ENCODE peak calls at places on chromosomes 7 and 10, in five cellular contexts. One of them, this sample, is unnamed.

GRCh38 chr7:92748509-92748908 is 87.9 kb downstream of the CDK6 start:
- DNase-seq in right atrium auricular region: no peak
- DNase-seq in effector memory CD4-positive, alpha-beta T cell: no peak
- DNase-seq in PC-9: no peak
- DNase-seq in prostate gland: no peak
- DNase-seq in this sample: no peak

GRCh38 chr7:77427996-77428603 is 12.0 kb upstream of the GSAP start:
- DNase-seq in effector memory CD4-positive, alpha-beta T cell: no peak
- DNase-seq in PC-9: peak; percentile 76
- DNase-seq in right atrium auricular region: no peak
- DNase-seq in prostate gland: no peak
- DNase-seq in this sample: no peak

GRCh38 chr10:52652431-52653220 is 120.0 kb downstream of the MBL2 start:
- DNase-seq in right atrium auricular region: no peak
- DNase-seq in effector memory CD4-positive, alpha-beta T cell: no peak
- DNase-seq in prostate gland: no peak
- DNase-seq in PC-9: no peak
- DNase-seq in this sample: no peak

GRCh38 chr10:102835007-102835482 is 2.2 kb downstream of the CYP17A1 start:
- DNase-seq in effector memory CD4-positive, alpha-beta T cell: peak; percentile 44
- DNase-seq in PC-9: peak; percentile 38
- DNase-seq in prostate gland: peak; percentile 75
- DNase-seq in right atrium auricular region: peak; percentile 82
- DNase-seq in this sample: peak; percentile 82

GRCh38 chr7:132203021-132203420 is 373.2 kb downstream of the PLXNA4 start:
- DNase-seq in PC-9: peak; percentile 29
- DNase-seq in effector memory CD4-positive, alpha-beta T cell: no peak
- DNase-seq in right atrium auricular region: no peak
- DNase-seq in prostate gland: no peak
- DNase-seq in this sample: no peak

GRCh38 chr7:2824678-2825461 is 19.2 kb downstream of the GNA12 start:
- DNase-seq in prostate gland: no peak
- DNase-seq in effector memory CD4-positive, alpha-beta T cell: no peak
- DNase-seq in right atrium auricular region: no peak
- DNase-seq in PC-9: no peak
- DNase-seq in this sample: no peak

GRCh38 chr10:3534433-3534832 is 250.6 kb downstream of the KLF6 start:
- DNase-seq in prostate gland: no peak
- DNase-seq in effector memory CD4-positive, alpha-beta T cell: no peak
- DNase-seq in right atrium auricular region: no peak
- DNase-seq in PC-9: no peak
- DNase-seq in this sample: no peak

GRCh38 chr10:69089638-69090599 is 2.0 kb downstream of the SRGN start:
- DNase-seq in PC-9: no peak
- DNase-seq in right atrium auricular region: no peak
- DNase-seq in effector memory CD4-positive, alpha-beta T cell: peak; percentile 83
- DNase-seq in prostate gland: no peak
- DNase-seq in this sample: peak; percentile 51

GRCh38 chr10:118036281-118036875 is 10.4 kb downstream of the RAB11FIP2 start:
- DNase-seq in prostate gland: no peak
- DNase-seq in effector memory CD4-positive, alpha-beta T cell: no peak
- DNase-seq in right atrium auricular region: no peak
- DNase-seq in PC-9: no peak
- DNase-seq in this sample: no peak

GRCh38 chr7:50661345-50662058 is 96.3 kb upstream of the DDC start:
- DNase-seq in right atrium auricular region: no peak
- DNase-seq in effector memory CD4-positive, alpha-beta T cell: no peak
- DNase-seq in PC-9: no peak
- DNase-seq in prostate gland: no peak
- DNase-seq in this sample: no peak

GRCh38 chr10:75239391-75239790 is 3.6 kb upstream of the COMTD1 start:
- DNase-seq in right atrium auricular region: no peak
- DNase-seq in prostate gland: no peak
- DNase-seq in PC-9: no peak
- DNase-seq in effector memory CD4-positive, alpha-beta T cell: no peak
- DNase-seq in this sample: no peak

GRCh38 chr7:130473289-130473688 is 18.6 kb upstream of the MEST start:
- DNase-seq in right atrium auricular region: no peak
- DNase-seq in PC-9: no peak
- DNase-seq in prostate gland: no peak
- DNase-seq in effector memory CD4-positive, alpha-beta T cell: no peak
- DNase-seq in this sample: no peak

GRCh38 chr10:102815790-102816549 is 21.2 kb downstream of the CYP17A1 start:
- DNase-seq in prostate gland: no peak
- DNase-seq in PC-9: no peak
- DNase-seq in effector memory CD4-positive, alpha-beta T cell: no peak
- DNase-seq in right atrium auricular region: peak; percentile 92
- DNase-seq in this sample: no peak

GRCh38 chr7:33904680-33905388 is 505 bp upstream of the BMPER start:
- DNase-seq in right atrium auricular region: no peak
- DNase-seq in PC-9: no peak
- DNase-seq in effector memory CD4-positive, alpha-beta T cell: no peak
- DNase-seq in prostate gland: no peak
- DNase-seq in this sample: peak; percentile 40

GRCh38 chr10:14478639-14479038 is 147.9 kb upstream of the FRMD4A start:
- DNase-seq in PC-9: no peak
- DNase-seq in right atrium auricular region: peak; percentile 72
- DNase-seq in prostate gland: peak; percentile 51
- DNase-seq in effector memory CD4-positive, alpha-beta T cell: no peak
- DNase-seq in this sample: peak; percentile 49

GRCh38 chr10:104447331-104447730 is 93.7 kb downstream of the CFAP58 start:
- DNase-seq in right atrium auricular region: no peak
- DNase-seq in effector memory CD4-positive, alpha-beta T cell: no peak
- DNase-seq in prostate gland: no peak
- DNase-seq in PC-9: no peak
- DNase-seq in this sample: no peak

GRCh38 chr10:118557946-118558345 is 37.5 kb downstream of the PRLHR start:
- DNase-seq in prostate gland: no peak
- DNase-seq in right atrium auricular region: peak; percentile 23
- DNase-seq in PC-9: no peak
- DNase-seq in effector memory CD4-positive, alpha-beta T cell: no peak
- DNase-seq in this sample: no peak

GRCh38 chr7:44394636-44395035 is 69.2 kb upstream of the CAMK2B start:
- DNase-seq in PC-9: no peak
- DNase-seq in effector memory CD4-positive, alpha-beta T cell: no peak
- DNase-seq in prostate gland: no peak
- DNase-seq in right atrium auricular region: peak; percentile 18
- DNase-seq in this sample: no peak

GRCh38 chr10:61943699-61944444 is 42.4 kb downstream of the ARID5B start:
- DNase-seq in right atrium auricular region: no peak
- DNase-seq in PC-9: peak; percentile 88
- DNase-seq in prostate gland: no peak
- DNase-seq in effector memory CD4-positive, alpha-beta T cell: no peak
- DNase-seq in this sample: no peak

GRCh38 chr10:74923556-74923955 is 97.2 kb downstream of the KAT6B start:
- DNase-seq in effector memory CD4-positive, alpha-beta T cell: no peak
- DNase-seq in prostate gland: no peak
- DNase-seq in PC-9: no peak
- DNase-seq in right atrium auricular region: no peak
- DNase-seq in this sample: no peak

GRCh38 chr7:132030161-132030568 is 473.7 kb upstream of the PODXL start:
- DNase-seq in effector memory CD4-positive, alpha-beta T cell: no peak
- DNase-seq in right atrium auricular region: no peak
- DNase-seq in prostate gland: no peak
- DNase-seq in PC-9: no peak
- DNase-seq in this sample: peak; percentile 61

GRCh38 chr7:146214842-146215241 is 98.2 kb downstream of the CNTNAP2 start:
- DNase-seq in right atrium auricular region: no peak
- DNase-seq in prostate gland: no peak
- DNase-seq in effector memory CD4-positive, alpha-beta T cell: no peak
- DNase-seq in PC-9: no peak
- DNase-seq in this sample: no peak

GRCh38 chr10:21517983-21518628 is 7.4 kb downstream of the SKIDA1 start:
- DNase-seq in prostate gland: peak; percentile 52
- DNase-seq in effector memory CD4-positive, alpha-beta T cell: no peak
- DNase-seq in right atrium auricular region: no peak
- DNase-seq in PC-9: peak; percentile 57
- DNase-seq in this sample: no peak

GRCh38 chr7:156780724-156781455 is 112.1 kb downstream of the LMBR1 start:
- DNase-seq in right atrium auricular region: no peak
- DNase-seq in PC-9: no peak
- DNase-seq in effector memory CD4-positive, alpha-beta T cell: no peak
- DNase-seq in prostate gland: no peak
- DNase-seq in this sample: no peak

GRCh38 chr10:15897282-15897681 is 37.0 kb upstream of the MINDY3 start:
- DNase-seq in right atrium auricular region: no peak
- DNase-seq in effector memory CD4-positive, alpha-beta T cell: no peak
- DNase-seq in PC-9: no peak
- DNase-seq in prostate gland: no peak
- DNase-seq in this sample: no peak

GRCh38 chr10:126349096-126349495 is 39.2 kb downstream of the ADAM12 start:
- DNase-seq in effector memory CD4-positive, alpha-beta T cell: no peak
- DNase-seq in right atrium auricular region: no peak
- DNase-seq in PC-9: no peak
- DNase-seq in prostate gland: no peak
- DNase-seq in this sample: no peak

GRCh38 chr10:15227611-15228372 is 59.3 kb upstream of the NMT2 start:
- DNase-seq in effector memory CD4-positive, alpha-beta T cell: no peak
- DNase-seq in PC-9: no peak
- DNase-seq in prostate gland: no peak
- DNase-seq in right atrium auricular region: no peak
- DNase-seq in this sample: no peak

GRCh38 chr7:111953611-111954010 is 252.6 kb downstream of the DOCK4 start:
- DNase-seq in right atrium auricular region: no peak
- DNase-seq in effector memory CD4-positive, alpha-beta T cell: no peak
- DNase-seq in PC-9: no peak
- DNase-seq in prostate gland: peak; percentile 20
- DNase-seq in this sample: no peak

GRCh38 chr10:12350167-12350872 is 973 bp downstream of the CAMK1D start:
- DNase-seq in PC-9: peak; percentile 38
- DNase-seq in right atrium auricular region: no peak
- DNase-seq in prostate gland: peak; percentile 10
- DNase-seq in effector memory CD4-positive, alpha-beta T cell: no peak
- DNase-seq in this sample: no peak

GRCh38 chr7:44236333-44236728 is 35.6 kb downstream of the YKT6 start:
- DNase-seq in prostate gland: no peak
- DNase-seq in effector memory CD4-positive, alpha-beta T cell: no peak
- DNase-seq in right atrium auricular region: no peak
- DNase-seq in PC-9: no peak
- DNase-seq in this sample: no peak

GRCh38 chr10:63503395-63503794 is 17.8 kb upstream of the REEP3 start:
- DNase-seq in right atrium auricular region: no peak
- DNase-seq in prostate gland: no peak
- DNase-seq in effector memory CD4-positive, alpha-beta T cell: no peak
- DNase-seq in PC-9: no peak
- DNase-seq in this sample: no peak

GRCh38 chr10:49230004-49230403 is 41.8 kb upstream of the TMEM273 start:
- DNase-seq in prostate gland: no peak
- DNase-seq in right atrium auricular region: no peak
- DNase-seq in effector memory CD4-positive, alpha-beta T cell: no peak
- DNase-seq in PC-9: no peak
- DNase-seq in this sample: no peak

GRCh38 chr10:78594938-78595645 is 473.7 kb upstream of the ZMIZ1 start:
- DNase-seq in PC-9: no peak
- DNase-seq in effector memory CD4-positive, alpha-beta T cell: no peak
- DNase-seq in right atrium auricular region: peak; percentile 50
- DNase-seq in prostate gland: no peak
- DNase-seq in this sample: no peak

GRCh38 chr7:22127835-22128527 is 182.3 kb upstream of the CDCA7L start:
- DNase-seq in prostate gland: no peak
- DNase-seq in PC-9: no peak
- DNase-seq in right atrium auricular region: no peak
- DNase-seq in effector memory CD4-positive, alpha-beta T cell: no peak
- DNase-seq in this sample: no peak

GRCh38 chr10:71854031-71854430 is 3.0 kb upstream of the PSAP start:
- DNase-seq in effector memory CD4-positive, alpha-beta T cell: no peak
- DNase-seq in PC-9: no peak
- DNase-seq in right atrium auricular region: no peak
- DNase-seq in prostate gland: no peak
- DNase-seq in this sample: no peak

GRCh38 chr7:42197391-42197790 is 39.6 kb downstream of the GLI3 start:
- DNase-seq in right atrium auricular region: no peak
- DNase-seq in PC-9: no peak
- DNase-seq in effector memory CD4-positive, alpha-beta T cell: no peak
- DNase-seq in prostate gland: no peak
- DNase-seq in this sample: no peak

GRCh38 chr7:42203336-42203735 is 33.7 kb downstream of the GLI3 start:
- DNase-seq in prostate gland: no peak
- DNase-seq in effector memory CD4-positive, alpha-beta T cell: no peak
- DNase-seq in right atrium auricular region: no peak
- DNase-seq in PC-9: no peak
- DNase-seq in this sample: no peak

GRCh38 chr7:42198296-42198695 is 38.7 kb downstream of the GLI3 start:
- DNase-seq in effector memory CD4-positive, alpha-beta T cell: no peak
- DNase-seq in prostate gland: peak; percentile 64
- DNase-seq in PC-9: no peak
- DNase-seq in right atrium auricular region: no peak
- DNase-seq in this sample: no peak

GRCh38 chr7:42202601-42203000 is 34.4 kb downstream of the GLI3 start:
- DNase-seq in PC-9: no peak
- DNase-seq in prostate gland: no peak
- DNase-seq in right atrium auricular region: no peak
- DNase-seq in effector memory CD4-positive, alpha-beta T cell: no peak
- DNase-seq in this sample: no peak

GRCh38 chr7:42198974-42199668 is 37.9 kb downstream of the GLI3 start:
- DNase-seq in PC-9: no peak
- DNase-seq in prostate gland: no peak
- DNase-seq in right atrium auricular region: no peak
- DNase-seq in effector memory CD4-positive, alpha-beta T cell: no peak
- DNase-seq in this sample: no peak
- H3K4me1 ChIP-seq in PC-9: no peaks in the 10 kb centered on the region
- H3K4me1 ChIP-seq in prostate gland: no peaks in the 10 kb centered on the region
- H3K4me1 ChIP-seq in right atrium auricular region: peaks cover under 1% of the 10 kb centered on the region
- H3K4me1 ChIP-seq in effector memory CD4-positive, alpha-beta T cell: no peaks in the 10 kb centered on the region
- H3K4me1 ChIP-seq in this sample: no peaks in the 10 kb centered on the region

GRCh38 chr10:7572435-7572834 is 94.3 kb downstream of the ITIH5 start:
- DNase-seq in effector memory CD4-positive, alpha-beta T cell: no peak
- DNase-seq in prostate gland: no peak
- DNase-seq in right atrium auricular region: no peak
- DNase-seq in PC-9: no peak
- DNase-seq in this sample: no peak
- H3K27me3 ChIP-seq in effector memory CD4-positive, alpha-beta T cell: no peaks in the 10 kb centered on the region
- H3K27me3 ChIP-seq in prostate gland: no peaks in the 10 kb centered on the region
- H3K27me3 ChIP-seq in right atrium auricular region: no peaks in the 10 kb centered on the region
- H3K27me3 ChIP-seq in PC-9: peaks cover 32% of the 10 kb centered on the region
- H3K27me3 ChIP-seq in this sample: no peaks in the 10 kb centered on the region

DNA sequence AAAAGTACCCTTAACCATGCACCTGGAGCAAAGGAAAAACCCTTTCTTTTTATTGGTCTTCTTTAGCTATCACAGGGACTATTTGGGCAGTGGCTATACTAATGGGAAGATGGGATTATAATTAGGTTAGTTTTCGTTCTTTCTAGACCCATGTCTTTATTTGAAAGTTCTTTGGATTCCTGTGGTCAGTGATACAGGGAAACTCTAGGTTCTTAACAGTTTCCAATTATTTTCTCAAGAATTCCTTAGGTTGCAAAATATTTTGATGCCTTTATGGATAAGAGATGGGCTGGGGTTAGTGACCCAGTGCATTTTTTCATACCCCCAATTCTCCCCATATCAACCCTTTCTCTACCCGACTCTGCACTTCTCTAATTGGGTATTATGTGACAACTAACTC is 49.0 kb downstream of the ADD3 start:
- DNase-seq in right atrium auricular region: no peak
- DNase-seq in prostate gland: no peak
- DNase-seq in effector memory CD4-positive, alpha-beta T cell: no peak
- DNase-seq in PC-9: no peak
- DNase-seq in this sample: no peak
- H3K4me1 ChIP-seq in right atrium auricular region: peaks cover 68% of the 10 kb centered on the region
- H3K4me1 ChIP-seq in prostate gland: no peaks in the 10 kb centered on the region
- H3K4me1 ChIP-seq in effector memory CD4-positive, alpha-beta T cell: peaks cover 52% of the 10 kb centered on the region
- H3K4me1 ChIP-seq in PC-9: no peaks in the 10 kb centered on the region
- H3K4me1 ChIP-seq in this sample: peaks cover 11% of the 10 kb centered on the region

GRCh38 chr7:19122018-19122588 is 4.7 kb upstream of the TWIST1 start:
- DNase-seq in effector memory CD4-positive, alpha-beta T cell: no peak
- DNase-seq in right atrium auricular region: no peak
- DNase-seq in prostate gland: no peak
- DNase-seq in PC-9: no peak
- DNase-seq in this sample: no peak
- H3K27me3 ChIP-seq in effector memory CD4-positive, alpha-beta T cell: no peaks in the 10 kb centered on the region
- H3K27me3 ChIP-seq in right atrium auricular region: no peaks in the 10 kb centered on the region
- H3K27me3 ChIP-seq in prostate gland: peaks cover 8% of the 10 kb centered on the region
- H3K27me3 ChIP-seq in PC-9: no peaks in the 10 kb centered on the region
- H3K27me3 ChIP-seq in this sample: no peaks in the 10 kb centered on the region